ENCODE peak calls at places on chromosome 13, in seven cellular contexts. Q is stimulated activated CD4-positive, alpha-beta T cell treated with anti-CD3 and anti-CD28 coated beads, Interleukin-2, amount 100 ng/mL, for 48 hours; C is mucosa of gallbladder; X is fibroblast of the aortic adventitia; P is stimulated activated CD8-positive, alpha-beta memory T cell treated with anti-CD3 and anti-CD28 coated beads, Interleukin-7, amount 100 ng/mL, for 24 hours; E is IMR-90; R is A549. Y is an unnamed sample.

GRCh38 chr13:31943591-31943990 is 88.0 kb upstream of the FRY start:
- DNase-seq in C (no peak), Q (no peak), E (no peak), X (no peak), P (no peak), R (no peak), Y (no peak)

GRCh38 chr13:34258646-34259386 is 440.9 kb downstream of the RFC3 start:
- DNase-seq in X (no peak), C (no peak), Q (no peak), R (no peak), P (no peak), E (no peak), Y (no peak)

GRCh38 chr13:98890186-98890585 is 87.7 kb downstream of the DOCK9 start:
- DNase-seq in C (no peak), P (no peak), E (peak), X (peak), R (no peak), Q (peak), Y (no peak)

GRCh38 chr13:86974995-86975328 is 696.2 kb upstream of the SLITRK5 start:
- DNase-seq in C (no peak), Q (no peak), E (no peak), P (no peak), R (no peak), X (peak), Y (peak)

GRCh38 chr13:45872574-45872973 is 21.0 kb upstream of the SIAH3 start:
- DNase-seq in R (no peak), P (no peak), E (no peak), Q (no peak), X (peak), C (no peak), Y (no peak)

GRCh38 chr13:80226645-80227044 is 114.3 kb downstream of the SPRY2 start:
- DNase-seq in R (no peak), P (no peak), Q (no peak), C (no peak), X (no peak), E (no peak), Y (no peak)

GRCh38 chr13:42355118-42355840 is 83.3 kb downstream of the AKAP11 start:
- DNase-seq in R (no peak), Q (no peak), C (no peak), X (no peak), P (no peak), E (no peak), Y (no peak)

GRCh38 chr13:89066868-89067466 is 1395.8 kb downstream of the SLITRK5 start:
- DNase-seq in Q (no peak), C (peak), R (peak), E (peak), P (no peak), X (peak), Y (peak)

GRCh38 chr13:24004142-24004541 is 106.8 kb upstream of the C1QTNF9B start:
- DNase-seq in X (no peak), P (no peak), R (no peak), C (no peak), Q (no peak), E (no peak), Y (no peak)

GRCh38 chr13:44220948-44221347 is 152.7 kb upstream of the SERP2 start:
- DNase-seq in E (no peak), Q (no peak), X (no peak), C (no peak), P (no peak), R (no peak), Y (no peak)

GRCh38 chr13:98343461-98343860 is 166.4 kb upstream of the RNF113B start:
- DNase-seq in E (no peak), C (no peak), R (no peak), X (no peak), Q (no peak), P (no peak), Y (no peak)

GRCh38 chr13:99288069-99288468 is 19.1 kb downstream of the GPR183 start:
- DNase-seq in E (no peak), Q (no peak), R (no peak), X (no peak), C (no peak), P (no peak), Y (no peak)

GRCh38 chr13:101092985-101093384 is 323.3 kb downstream of the NALCN start:
- DNase-seq in R (no peak), E (peak), Q (no peak), X (no peak), P (no peak), C (no peak), Y (no peak)

GRCh38 chr13:30431269-30431950 is 9.1 kb downstream of the UBE2L5 start:
- DNase-seq in P (no peak), C (no peak), E (peak), Q (no peak), X (peak), R (peak), Y (no peak)

GRCh38 chr13:50376895-50377575 is 361.8 kb downstream of the KCNRG start:
- DNase-seq in C (no peak), R (no peak), X (no peak), E (no peak), Q (no peak), P (no peak), Y (no peak)

GRCh38 chr13:45670481-45670880 is 31.6 kb upstream of the CBY2 start:
- DNase-seq in P (no peak), C (no peak), R (no peak), X (no peak), E (no peak), Q (no peak), Y (no peak)

GRCh38 chr13:97205465-97205864 is 16.7 kb upstream of the MBNL2 start:
- DNase-seq in X (no peak), E (no peak), Q (no peak), P (no peak), C (no peak), R (no peak), Y (no peak)

GRCh38 chr13:30789360-30789862 is 54.1 kb downstream of the ALOX5AP start:
- DNase-seq in Q (no peak), C (no peak), R (no peak), P (no peak), E (no peak), X (no peak), Y (no peak)

GRCh38 chr13:73658639-73659038 is 475.6 kb downstream of the KLF12 start:
- DNase-seq in Q (no peak), R (no peak), C (no peak), E (no peak), P (no peak), X (no peak), Y (no peak)

GRCh38 chr13:46607768-46608553 is 55.0 kb downstream of the LRCH1 start:
- DNase-seq in R (peak), P (no peak), X (no peak), E (no peak), C (peak), Q (no peak), Y (no peak)

GRCh38 chr13:97125810-97126738 is 96.1 kb upstream of the MBNL2 start:
- DNase-seq in E (peak), C (no peak), Q (no peak), P (no peak), X (peak), R (no peak), Y (no peak)

GRCh38 chr13:100361504-100361903 is 227.1 kb downstream of the GGACT start:
- DNase-seq in R (no peak), X (peak), E (peak), C (no peak), P (no peak), Q (no peak), Y (no peak)

GRCh38 chr13:79423340-79423739 is 17.3 kb upstream of the RBM26 start:
- DNase-seq in C (no peak), R (no peak), X (no peak), P (no peak), E (no peak), Q (no peak), Y (no peak)

GRCh38 chr13:28474491-28475134 is 20.3 kb downstream of the FLT1 start:
- DNase-seq in C (no peak), P (no peak), X (peak), E (no peak), R (no peak), Q (no peak), Y (no peak)

GRCh38 chr13:38954291-38954690 is 36.3 kb downstream of the STOML3 start:
- DNase-seq in C (no peak), Q (no peak), P (no peak), E (no peak), X (no peak), R (no peak), Y (no peak)

GRCh38 chr13:36297259-36297599 is 385 bp downstream of the CCDC169 start:
- DNase-seq in C (no peak), X (peak), P (no peak), E (peak), Q (no peak), R (peak), Y (no peak)

GRCh38 chr13:36453518-36453917 is 21.2 kb downstream of the CCNA1 start:
- DNase-seq in Q (no peak), P (no peak), C (no peak), E (peak), R (no peak), X (peak), Y (no peak)

GRCh38 chr13:32645854-32646253 is 59.6 kb downstream of the PDS5B start:
- DNase-seq in P (no peak), C (no peak), R (no peak), E (no peak), X (no peak), Q (peak), Y (no peak)

GRCh38 chr13:51714663-51715168 is 89.2 kb downstream of the DHRS12 start:
- DNase-seq in R (no peak), P (no peak), E (peak), X (peak), Q (no peak), C (no peak), Y (no peak)

GRCh38 chr13:38535271-38535670 is 151.6 kb upstream of the FREM2 start:
- DNase-seq in P (no peak), Q (no peak), C (no peak), R (no peak), E (no peak), X (no peak), Y (no peak)

GRCh38 chr13:93466502-93467036 is 240.0 kb downstream of the GPC6 start:
- DNase-seq in R (no peak), P (no peak), E (peak), X (peak), Q (no peak), C (no peak), Y (no peak)

GRCh38 chr13:27744861-27745260 is 47.4 kb upstream of the GSX1 start:
- DNase-seq in X (no peak), C (no peak), P (no peak), Q (no peak), R (no peak), E (no peak), Y (no peak)

GRCh38 chr13:43363156-43363918 is 340.0 kb downstream of the DNAJC15 start:
- DNase-seq in R (no peak), Q (no peak), X (peak), E (peak), C (no peak), P (no peak), Y (no peak)

GRCh38 chr13:91247768-91248167 is 99.7 kb upstream of the MIR17HG start:
- DNase-seq in P (no peak), E (no peak), Q (no peak), X (no peak), R (no peak), C (no peak), Y (no peak)

GRCh38 chr13:84684048-84684662 is 801.9 kb upstream of the SLITRK1 start:
- DNase-seq in R (no peak), X (no peak), E (no peak), Q (no peak), C (peak), P (no peak), Y (no peak)

Y was measured in iPS DF 6.9.